ENCODE peak calls at places on chromosome 7, in four cellular contexts. N, Q, S and P are unnamed samples.

GRCh38 chr7:150829426-150829825 is 22.9 kb upstream of the AOC1 start:
- DNase-seq in S (no peak), N (no peak), Q (no peak), P (no peak)

GRCh38 chr7:101775181-101775580 is 42.2 kb upstream of the CUX1 start:
- DNase-seq in N (no peak), Q (no peak), S (no peak), P (no peak)

GRCh38 chr7:6640246-6640721 is 3.2 kb downstream of the ZNF316 start:
- DNase-seq in Q (peak), N (no peak), S (peak), P (peak)

GRCh38 chr7:50348469-50349162 is 44.1 kb downstream of the IKZF1 start:
- DNase-seq in N (no peak), S (no peak), Q (no peak), P (no peak)

GRCh38 chr7:139702811-139703467 is 74.9 kb downstream of the HIPK2 start:
- DNase-seq in S (no peak), N (no peak), Q (no peak), P (no peak)

GRCh38 chr7:12909483-12909882 is 222.1 kb downstream of the ARL4A start:
- DNase-seq in Q (no peak), N (no peak), S (no peak), P (no peak)

GRCh38 chr7:22990588-22990949 is 23.4 kb downstream of the HYCC1 start:
- DNase-seq in S (no peak), Q (no peak), N (no peak), P (no peak)

GRCh38 chr7:155104913-155105312 is 34.8 kb downstream of the HTR5A start:
- DNase-seq in S (no peak), Q (no peak), N (no peak), P (no peak)

GRCh38 chr7:32479574-32480200 is 10.5 kb downstream of the LSM5 start:
- DNase-seq in S (peak), Q (peak), N (peak), P (no peak)

GRCh38 chr7:129188372-129188891 is at the start of gene SMO:
- DNase-seq in N (peak), Q (peak), S (peak), P (peak)

GRCh38 chr7:112266595-112267270 is 60.2 kb downstream of the ZNF277 start:
- DNase-seq in Q (no peak), S (no peak), N (no peak), P (no peak)

GRCh38 chr7:97018126-97018601 is 6.5 kb downstream of the DLX5 start:
- DNase-seq in N (no peak), S (no peak), Q (no peak), P (peak)

GRCh38 chr7:84998665-84999064 is 188.2 kb downstream of the SEMA3D start:
- DNase-seq in Q (no peak), N (no peak), S (no peak), P (no peak)

GRCh38 chr7:127532736-127533135 is 52.7 kb downstream of the GCC1 start:
- DNase-seq in Q (no peak), S (no peak), N (no peak), P (no peak)

GRCh38 chr7:106736508-106737201 is 75.7 kb upstream of the CCDC71L start:
- DNase-seq in S (peak), N (peak), Q (peak), P (peak)

GRCh38 chr7:108407674-108408073 is 48.6 kb downstream of the NRCAM start:
- DNase-seq in Q (no peak), N (no peak), S (no peak), P (no peak)

GRCh38 chr7:47327698-47328391 is 254.1 kb downstream of the TNS3 start:
- DNase-seq in N (peak), S (peak), Q (peak), P (peak)

GRCh38 chr7:47325337-47325736 is 256.6 kb downstream of the TNS3 start:
- DNase-seq in Q (no peak), S (no peak), N (no peak), P (no peak)

GRCh38 chr7:47327306-47327697 is 254.6 kb downstream of the TNS3 start:
- DNase-seq in N (no peak), Q (no peak), S (no peak), P (no peak)

GRCh38 chr7:47326808-47327207 is 255.1 kb downstream of the TNS3 start:
- DNase-seq in N (no peak), S (no peak), Q (peak), P (no peak)

DNA sequence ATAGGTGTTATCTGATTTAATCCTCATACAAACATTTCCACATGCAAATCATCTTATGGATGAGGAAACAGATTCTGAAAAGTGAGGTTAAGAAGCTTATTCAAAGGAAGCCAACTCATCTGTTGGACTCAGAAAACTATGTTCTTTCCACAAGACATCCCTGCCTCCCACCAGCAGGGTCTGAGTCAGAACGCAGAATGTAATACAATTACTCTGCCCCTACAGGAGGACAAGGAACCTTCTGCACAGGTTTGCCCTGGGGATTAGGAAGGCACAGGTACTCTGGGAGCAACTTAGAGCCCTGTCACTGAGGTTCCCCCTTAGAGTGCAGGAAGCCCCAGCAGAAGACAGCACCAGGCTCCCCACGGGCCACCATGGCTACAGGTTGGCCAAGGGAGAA is 255.7 kb downstream of the TNS3 start:
- DNase-seq in Q (no peak), S (no peak), N (no peak), P (no peak)
- TF ChIP-seq CTCF in Q (no peak), S (no peak), N (no peak), P (no peak)

GRCh38 chr7:33673029-33673700 is 232.2 kb upstream of the BMPER start:
- DNase-seq in S (no peak), Q (no peak), N (no peak), P (no peak)

GRCh38 chr7:33671521-33672262 is 233.6 kb upstream of the BMPER start:
- DNase-seq in N (no peak), S (no peak), Q (no peak), P (no peak)

GRCh38 chr7:33678675-33679335 is 226.5 kb upstream of the BMPER start:
- DNase-seq in N (no peak), S (no peak), Q (no peak), P (no peak)

GRCh38 chr7:33677556-33677955 is 227.8 kb upstream of the BMPER start:
- DNase-seq in N (no peak), S (no peak), Q (no peak), P (no peak)

GRCh38 chr7:33674804-33675411 is 230.4 kb upstream of the BMPER start:
- DNase-seq in S (no peak), Q (no peak), N (no peak), P (no peak)
- TF ChIP-seq CTCF in S (no peak), Q (no peak), N (no peak), P (no peak)

DNA sequence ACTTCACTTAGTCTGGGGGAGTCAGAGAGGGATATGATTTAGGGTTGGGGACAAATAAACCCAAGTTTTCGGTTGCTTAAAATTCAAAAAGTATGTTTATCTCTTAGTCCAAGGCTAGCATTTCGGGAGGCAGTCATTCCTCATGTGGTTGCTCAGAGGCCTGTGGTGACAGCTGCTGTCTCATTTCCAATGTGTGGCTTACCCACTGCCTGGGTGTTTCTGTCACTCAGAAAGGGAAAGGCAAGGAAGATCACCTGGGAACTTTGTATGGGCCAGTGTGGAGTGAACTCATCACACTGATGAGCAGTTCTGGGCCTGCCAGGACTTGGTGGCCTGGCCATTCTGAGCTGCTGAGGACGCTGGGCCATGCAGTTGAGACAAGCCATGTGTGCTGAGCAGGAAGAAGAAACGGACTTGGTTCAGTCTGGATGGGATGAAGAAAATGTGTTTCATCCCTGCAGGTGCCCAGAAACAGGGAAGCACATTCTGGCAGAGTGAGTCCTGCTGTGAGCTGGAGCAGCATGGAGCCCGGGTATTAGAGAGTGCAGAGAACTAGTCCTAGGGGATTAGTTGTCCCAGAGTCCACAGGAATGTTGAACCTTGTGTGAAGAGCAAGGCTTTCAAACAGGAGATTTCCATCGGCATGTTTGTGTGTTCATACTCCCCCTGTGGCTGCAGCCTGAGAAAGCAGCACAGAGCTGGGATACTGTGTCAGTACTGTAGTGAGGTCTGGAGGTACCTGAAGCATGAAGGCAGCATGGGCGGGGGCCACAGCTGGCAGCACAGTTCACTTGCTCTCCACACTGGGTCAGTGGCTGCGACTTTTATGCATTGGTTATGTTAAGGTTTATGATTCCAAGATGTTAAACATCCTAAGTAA is 211.1 kb upstream of the IGFBP3 start:
- DNase-seq in N (no peak), S (no peak), Q (no peak), P (peak)
- TF ChIP-seq CTCF in N (no peak), S (no peak), Q (no peak), P (no peak)

GRCh38 chr7:152619027-152619739 is 56.8 kb downstream of the XRCC2 start:
- DNase-seq in S (no peak), Q (no peak), N (no peak), P (no peak)
- TF ChIP-seq CTCF in S (no peak), Q (no peak), N (peak), P (no peak)

DNA sequence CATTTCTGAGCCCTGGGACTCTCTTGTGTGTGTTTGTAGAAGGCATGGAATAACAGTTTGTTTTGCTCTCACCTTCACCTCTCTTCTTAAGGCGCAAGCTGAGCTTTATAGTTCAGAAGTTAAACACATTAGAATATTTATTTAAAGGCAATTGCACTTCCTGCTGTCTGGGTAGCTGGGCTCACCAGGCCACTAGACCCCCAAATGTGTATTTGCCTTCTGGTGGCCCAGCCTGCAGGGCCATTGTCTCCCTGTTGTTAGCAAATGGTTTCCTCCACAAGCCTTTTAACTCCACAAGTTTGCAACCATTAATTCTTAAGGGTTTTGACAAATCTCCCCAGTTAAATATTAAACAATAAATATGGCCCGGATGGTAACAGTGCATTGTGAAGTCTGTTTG is 31.1 kb upstream of the NEUROD6 start:
- DNase-seq in N (no peak), S (no peak), Q (no peak), P (no peak)
- TF ChIP-seq CTCF in N (no peak), S (no peak), Q (no peak), P (no peak)